ENCODE peak calls at places on chromosomes 13 and 19, in nine cellular contexts. O is T-helper 2 cell; L is CD8-positive, alpha-beta T cell; A is naive thymus-derived CD4-positive, alpha-beta T cell; Z is H9; B is left ventricle myocardium inferior; G is fibroblast of the conjunctiva; N is SW 1271; D is lung microvascular endothelial cell. R is an unnamed sample.
A peak's percentile ranks its signal among the peaks of the same experiment; 100 is the strongest.

GRCh38 chr13:31719214-31719613 is 20.1 kb upstream of the RXFP2 start:
- DNase-seq in O (no peak), L (no peak), G (no peak), A (no peak), D (no peak), B (no peak), Z (no peak), N (no peak), R (no peak)

GRCh38 chr19:41861846-41862245 is 1.8 kb downstream of the RPS19 start:
- DNase-seq in N (no peak), B (no peak), L (no peak), A (no peak), G (no peak), D (no peak), O (no peak), Z (no peak), R (no peak)

GRCh38 chr13:91142572-91142971 is 204.9 kb upstream of the MIR17HG start:
- DNase-seq in G (no peak), B (no peak), O (no peak), A (no peak), L (no peak), Z (no peak), N (no peak), D (no peak), R (no peak)

GRCh38 chr13:25112856-25113255 is 16.9 kb downstream of the PABPC3 start:
- DNase-seq in O (no peak), A (no peak), L (no peak), Z (no peak), N (no peak), D (no peak), B (no peak), G (no peak), R (no peak)

GRCh38 chr19:4594199-4594598 is 34.7 kb upstream of the SEMA6B start:
- DNase-seq in G (no peak), D (no peak), B (no peak), O (no peak), Z (no peak), A (no peak), N (no peak), L (no peak), R (no peak)

GRCh38 chr13:101626925-101627555 is 174.6 kb downstream of the ITGBL1 start:
- DNase-seq in O (peak; percentile 5), D (no peak), L (no peak), B (no peak), A (no peak), N (no peak), Z (no peak), G (no peak), R (no peak)

GRCh38 chr19:1401138-1401888 is at the start of gene GAMT:
- DNase-seq in G (no peak), O (peak; percentile 33), L (peak; percentile 64), B (peak; percentile 55), Z (no peak), N (no peak), A (peak; percentile 66), D (no peak), R (no peak)

GRCh38 chr19:29429581-29429980 is 96.2 kb upstream of the VSTM2B start:
- DNase-seq in B (no peak), O (no peak), D (no peak), G (no peak), L (no peak), Z (no peak), N (no peak), A (no peak), R (no peak)

GRCh38 chr13:33204130-33204927 is 81.2 kb downstream of the STARD13 start:
- DNase-seq in B (peak; percentile 73), G (peak; percentile 87), A (no peak), D (peak; percentile 91), N (no peak), L (no peak), Z (no peak), O (no peak), R (peak; percentile 55)

GRCh38 chr13:50682002-50682401 is 161.5 kb downstream of the DLEU7 start:
- DNase-seq in G (no peak), A (no peak), N (no peak), O (no peak), Z (no peak), D (no peak), B (no peak), L (no peak), R (no peak)

GRCh38 chr19:28316464-28316863 is 896.5 kb downstream of the UQCRFS1 start:
- DNase-seq in L (no peak), D (no peak), B (no peak), O (no peak), N (no peak), G (no peak), A (no peak), Z (no peak), R (no peak)

GRCh38 chr19:23777216-23777615 is 18.5 kb upstream of the ZNF681 start:
- DNase-seq in A (no peak), O (no peak), B (no peak), D (no peak), L (no peak), G (no peak), N (no peak), Z (no peak), R (no peak)

GRCh38 chr19:33752018-33752790 is 44.5 kb upstream of the KCTD15 start:
- DNase-seq in O (no peak), G (no peak), D (no peak), A (no peak), L (no peak), B (no peak), N (no peak), Z (no peak), R (no peak)

GRCh38 chr19:51368366-51369282 is at the start of gene CLDND2:
- DNase-seq in Z (no peak), N (no peak), D (no peak), L (peak; percentile 35), O (no peak), A (peak; percentile 18), G (no peak), B (no peak), R (peak; percentile 48)

GRCh38 chr13:114110091-114110829 is 22.2 kb downstream of the RASA3 start:
- DNase-seq in L (peak; percentile 80), O (peak; percentile 58), Z (peak; percentile 73), B (no peak), N (no peak), G (no peak), A (peak; percentile 77), D (peak; percentile 89), R (no peak)

GRCh38 chr19:13794388-13794751 is 873 bp upstream of the ZSWIM4 start:
- DNase-seq in G (peak; percentile 87), B (peak; percentile 83), A (no peak), Z (no peak), L (no peak), N (no peak), O (no peak), D (peak; percentile 82), R (peak; percentile 80)

GRCh38 chr19:2798733-2799132 is 13.4 kb downstream of the THOP1 start:
- DNase-seq in B (peak; percentile 78), D (no peak), A (no peak), Z (no peak), N (no peak), O (no peak), L (no peak), G (no peak), R (no peak)

GRCh38 chr19:45876411-45877197 is 9.3 kb downstream of the IRF2BP1 start:
- DNase-seq in G (no peak), L (no peak), O (peak; percentile 27), N (no peak), Z (peak; percentile 60), B (peak; percentile 41), A (no peak), D (peak; percentile 26), R (no peak)

GRCh38 chr19:1113278-1113985 is 9.6 kb downstream of the GPX4 start:
- DNase-seq in N (no peak), D (peak; percentile 96), G (peak; percentile 95), O (peak; percentile 65), B (peak; percentile 97), L (peak; percentile 92), A (peak; percentile 86), Z (peak; percentile 96), R (peak; percentile 98)

GRCh38 chr13:38417241-38417640 is 67.6 kb downstream of the UFM1 start:
- DNase-seq in B (no peak), G (peak; percentile 1), L (no peak), N (no peak), Z (no peak), D (no peak), O (no peak), A (no peak), R (no peak)

GRCh38 chr13:110392510-110393233 is 85.6 kb downstream of the COL4A2 start:
- DNase-seq in A (no peak), N (no peak), B (no peak), D (peak; percentile 44), L (no peak), G (no peak), O (no peak), Z (no peak), R (no peak)

GRCh38 chr13:57063007-57063406 is 77.7 kb upstream of the PRR20A start:
- DNase-seq in B (no peak), N (no peak), Z (peak; percentile 27), L (no peak), O (no peak), D (no peak), G (no peak), A (no peak), R (no peak)

GRCh38 chr19:4058696-4059492 is 7.8 kb downstream of the ZBTB7A start:
- DNase-seq in O (no peak), B (no peak), Z (peak; percentile 30), N (no peak), L (no peak), D (no peak), A (no peak), G (no peak), R (peak; percentile 56)

GRCh38 chr13:46810440-46810839 is 13.5 kb upstream of the ESD start:
- DNase-seq in G (no peak), O (no peak), B (no peak), N (no peak), Z (no peak), A (no peak), D (no peak), L (no peak), R (no peak)

GRCh38 chr13:51956717-51957116 is 54.5 kb downstream of the ATP7B start:
- DNase-seq in A (no peak), G (no peak), N (no peak), D (no peak), Z (no peak), O (no peak), L (no peak), B (no peak), R (no peak)

GRCh38 chr13:86563308-86563707 is 764.1 kb upstream of the SLITRK6 start:
- DNase-seq in A (no peak), Z (no peak), D (no peak), B (no peak), N (no peak), L (no peak), O (no peak), G (no peak), R (no peak)

GRCh38 chr19:44607049-44607448 is 6.3 kb upstream of the IGSF23 start:
- DNase-seq in N (no peak), Z (no peak), L (no peak), D (peak; percentile 98), A (peak; percentile 4), O (no peak), B (no peak), G (no peak), R (no peak)

GRCh38 chr19:15240539-15240938 is 8.3 kb upstream of the EPHX3 start:
- DNase-seq in N (no peak), B (no peak), G (no peak), L (no peak), D (no peak), O (no peak), Z (no peak), A (no peak), R (no peak)

GRCh38 chr13:71499235-71499634 is 367.8 kb downstream of the DACH1 start:
- DNase-seq in L (no peak), B (no peak), O (no peak), G (no peak), N (no peak), D (peak; percentile 1), A (no peak), Z (no peak), R (no peak)

GRCh38 chr19:29841209-29841558 is 29.4 kb downstream of the CCNE1 start:
- DNase-seq in N (no peak), Z (no peak), D (no peak), L (no peak), O (no peak), B (no peak), G (no peak), A (no peak), R (peak; percentile 21)

GRCh38 chr19:48715681-48716171 is 3.8 kb downstream of the MAMSTR start:
- DNase-seq in N (no peak), A (no peak), D (no peak), Z (peak; percentile 27), O (no peak), L (no peak), G (no peak), B (no peak), R (peak; percentile 54)